ENCODE peak calls at places on chromosomes 11 and 22, in five cellular contexts. A is EL, Q is body of pancreas, P is ACHN, O is HTR-8/SVneo. F is an unnamed sample.

GRCh38 chr11:96278039-96278897 is 64.7 kb downstream of the MAML2 start:
- DNase-seq in Q (no peak), O (no peak), P (no peak), A (peak), F (no peak)

GRCh38 chr11:126341760-126342161 is 13.7 kb upstream of the ST3GAL4 start:
- DNase-seq in P (no peak), Q (no peak), A (peak), O (peak), F (peak)

GRCh38 chr11:88779551-88779950 is 286.2 kb downstream of the GRM5 start:
- DNase-seq in A (peak), Q (no peak), P (no peak), O (no peak), F (peak)

GRCh38 chr22:41184679-41185078 is 20.4 kb upstream of the L3MBTL2 start:
- DNase-seq in Q (no peak), O (no peak), A (no peak), P (no peak), F (no peak)

GRCh38 chr11:130675456-130675855 is 227.0 kb downstream of the ADAMTS15 start:
- DNase-seq in O (no peak), A (peak), Q (peak), P (no peak), F (peak)

GRCh38 chr11:32610926-32611325 is 27.3 kb downstream of the EIF3M start:
- DNase-seq in O (no peak), A (no peak), P (no peak), Q (no peak), F (no peak)

GRCh38 chr22:22591348-22592299 is 32.6 kb upstream of the PRAME start:
- DNase-seq in A (no peak), P (no peak), Q (no peak), O (no peak), F (peak)

GRCh38 chr11:114209343-114209742 is 86.9 kb upstream of the NNMT start:
- DNase-seq in P (no peak), O (no peak), Q (no peak), A (no peak), F (no peak)

GRCh38 chr11:108871152-108871551 is 206.3 kb downstream of the DDX10 start:
- DNase-seq in O (no peak), P (peak), Q (peak), A (peak), F (peak)

GRCh38 chr11:22624742-22625447 is 728 bp downstream of the FANCF start:
- DNase-seq in O (peak), A (peak), Q (peak), P (peak), F (peak)

GRCh38 chr22:47107431-47107830 is 345.0 kb downstream of the TBC1D22A start:
- DNase-seq in P (peak), O (peak), A (peak), Q (no peak), F (peak)

GRCh38 chr11:117972589-117973445 is 13.4 kb upstream of the IL10RA start:
- DNase-seq in P (no peak), Q (no peak), A (no peak), O (no peak), F (peak)

GRCh38 chr11:122645847-122646246 is 9.7 kb upstream of the UBASH3B start:
- DNase-seq in O (no peak), P (peak), Q (no peak), A (no peak), F (no peak)

GRCh38 chr11:112977620-112978212 is 16.5 kb downstream of the NCAM1 start:
- DNase-seq in O (no peak), Q (no peak), P (no peak), A (peak), F (peak)

GRCh38 chr11:122776546-122776945 is 61.8 kb upstream of the CRTAM start:
- DNase-seq in P (no peak), A (no peak), Q (no peak), O (no peak), F (no peak)

GRCh38 chr11:85698195-85698594 is 12.2 kb upstream of the CCDC89 start:
- DNase-seq in P (no peak), O (no peak), Q (no peak), A (no peak), F (no peak)

GRCh38 chr11:79227732-79228416 is 213.0 kb downstream of the TENM4 start:
- DNase-seq in Q (no peak), O (no peak), A (no peak), P (no peak), F (no peak)

GRCh38 chr11:13098067-13098466 is 89.0 kb downstream of the RASSF10 start:
- DNase-seq in A (no peak), O (no peak), P (no peak), Q (no peak), F (no peak)

GRCh38 chr11:120184946-120185677 is 25.7 kb upstream of the OAF start:
- DNase-seq in Q (peak), P (peak), O (no peak), A (no peak), F (peak)

GRCh38 chr22:29520851-29521250 is 32.7 kb downstream of the THOC5 start:
- DNase-seq in A (peak), O (no peak), P (no peak), Q (no peak), F (peak)

GRCh38 chr11:61482513-61482912 is 26.0 kb upstream of the LRRC10B start:
- DNase-seq in O (no peak), A (peak), P (no peak), Q (peak), F (no peak)

GRCh38 chr11:13368041-13368446 is 90.5 kb downstream of the BMAL1 start:
- DNase-seq in O (peak), P (peak), A (peak), Q (no peak), F (peak)

GRCh38 chr11:62881579-62882427 is 1.1 kb downstream of the SLC3A2 start:
- DNase-seq in Q (peak), O (peak), A (peak), P (peak), F (peak)

GRCh38 chr22:18991828-18992442 is 55.8 kb upstream of the PRODH start:
- DNase-seq in Q (no peak), O (no peak), A (no peak), P (no peak), F (no peak)

GRCh38 chr22:23673826-23674690 is 16.8 kb upstream of the RGL4 start:
- DNase-seq in A (no peak), O (no peak), Q (no peak), P (no peak), F (peak)

GRCh38 chr11:1014276-1014675 is 22.2 kb downstream of the MUC6 start:
- DNase-seq in Q (no peak), O (no peak), P (no peak), A (no peak), F (no peak)

GRCh38 chr11:31355131-31355530 is 14.4 kb downstream of the DCDC1 start:
- DNase-seq in P (no peak), A (no peak), Q (no peak), O (no peak), F (peak)

GRCh38 chr11:86978247-86978646 is 23.1 kb upstream of the FZD4 start:
- DNase-seq in P (no peak), Q (peak), O (no peak), A (no peak), F (peak)

F was measured in choroid plexus epithelial cell.